ENCODE peak calls at places on chromosomes 16 and 17, in eight cellular contexts. L is AG04449, E is D721Med, K is fibroblast of the conjunctiva, V is heart right ventricle, A is AG10803, M is astrocyte of the cerebellum, I is H9. X is an unnamed sample.

GRCh38 chr17:15944720-15945492 is at the start of gene ADORA2B:
- DNase-seq in L (no peak), E (peak; percentile 83), K (peak; percentile 28), V (peak; percentile 41), A (peak; percentile 55), M (no peak), I (peak; percentile 88), X (no peak)

GRCh38 chr17:13888043-13888442 is 181.3 kb upstream of the COX10 start:
- DNase-seq in L (no peak), E (no peak), K (no peak), V (peak; percentile 24), A (peak; percentile 33), M (peak; percentile 13), I (no peak), X (no peak)

GRCh38 chr17:6488008-6488539 is 43.8 kb downstream of the PIMREG start:
- DNase-seq in L (no peak), E (no peak), K (no peak), V (no peak), A (no peak), M (no peak), I (no peak), X (no peak)

GRCh38 chr16:75062135-75062943 is 54.2 kb downstream of the LDHD start:
- DNase-seq in L (no peak), E (no peak), K (no peak), V (peak; percentile 61), A (no peak), M (no peak), I (no peak), X (no peak)

GRCh38 chr17:46044286-46044928 is 45.4 kb downstream of the STH start:
- DNase-seq in L (peak; percentile 61), E (no peak), K (peak; percentile 92), V (peak; percentile 88), A (peak; percentile 92), M (peak; percentile 94), I (peak; percentile 76), X (no peak)

GRCh38 chr16:15403392-15403995 is 7.9 kb downstream of the MPV17L start:
- DNase-seq in L (no peak), E (no peak), K (no peak), V (no peak), A (peak; percentile 21), M (no peak), I (no peak), X (no peak)

GRCh38 chr16:53892155-53892554 is 188.2 kb downstream of the FTO start:
- DNase-seq in L (peak; percentile 65), E (no peak), K (peak; percentile 51), V (peak; percentile 55), A (peak; percentile 73), M (peak; percentile 67), I (peak; percentile 42), X (no peak)

GRCh38 chr17:45353047-45353446 is 36.2 kb upstream of the MAP3K14 start:
- DNase-seq in L (no peak), E (no peak), K (no peak), V (no peak), A (no peak), M (no peak), I (peak; percentile 18), X (no peak)

GRCh38 chr17:7562208-7562605 is 488 bp downstream of the SENP3 start:
- DNase-seq in L (no peak), E (no peak), K (no peak), V (no peak), A (no peak), M (no peak), I (no peak), X (no peak)

GRCh38 chr17:47836601-47837000 is 4.5 kb downstream of the SCRN2 start:
- DNase-seq in L (no peak), E (no peak), K (no peak), V (no peak), A (no peak), M (no peak), I (no peak), X (no peak)

GRCh38 chr17:14621826-14622621 is 321.1 kb downstream of the HS3ST3B1 start:
- DNase-seq in L (no peak), E (no peak), K (no peak), V (no peak), A (no peak), M (no peak), I (no peak), X (no peak)

GRCh38 chr16:8663192-8664089 is 11.0 kb upstream of the ABAT start:
- DNase-seq in L (no peak), E (no peak), K (no peak), V (no peak), A (no peak), M (no peak), I (no peak), X (no peak)

GRCh38 chr17:42251115-42251514 is 25.1 kb downstream of the STAT5B start:
- DNase-seq in L (no peak), E (no peak), K (no peak), V (no peak), A (no peak), M (no peak), I (no peak), X (no peak)

GRCh38 chr16:85529489-85530369 is 83.4 kb upstream of the GSE1 start:
- DNase-seq in L (no peak), E (no peak), K (no peak), V (peak; percentile 25), A (no peak), M (no peak), I (no peak), X (no peak)

GRCh38 chr16:87183647-87184046 is 133.5 kb downstream of the C16orf95 start:
- DNase-seq in L (no peak), E (no peak), K (no peak), V (no peak), A (no peak), M (no peak), I (no peak), X (no peak)

GRCh38 chr16:75593825-75594820 is 27.9 kb downstream of the GABARAPL2 start:
- DNase-seq in L (peak; percentile 26), E (no peak), K (peak; percentile 32), V (no peak), A (peak; percentile 84), M (peak; percentile 41), I (peak; percentile 79), X (no peak)

GRCh38 chr17:40015005-40015997 is at the start of gene CSF3:
- DNase-seq in L (no peak), E (peak; percentile 8), K (no peak), V (no peak), A (no peak), M (no peak), I (no peak), X (no peak)

GRCh38 chr16:24609740-24610420 is 70.5 kb downstream of the RBBP6 start:
- DNase-seq in L (no peak), E (peak; percentile 22), K (peak; percentile 23), V (peak; percentile 11), A (peak; percentile 60), M (peak; percentile 33), I (peak; percentile 60), X (no peak)

GRCh38 chr17:52648995-52649394 is 490.5 kb upstream of the CA10 start:
- DNase-seq in L (no peak), E (no peak), K (no peak), V (no peak), A (no peak), M (no peak), I (no peak), X (no peak)

GRCh38 chr16:57611184-57611583 is 17.2 kb upstream of the ADGRG1 start:
- DNase-seq in L (no peak), E (no peak), K (no peak), V (no peak), A (no peak), M (no peak), I (no peak), X (no peak)

GRCh38 chr16:81335669-81336068 is 20.9 kb downstream of the GAN start:
- DNase-seq in L (no peak), E (no peak), K (no peak), V (no peak), A (no peak), M (no peak), I (no peak), X (no peak)

GRCh38 chr17:8696456-8696855 is 48.2 kb downstream of the CCDC42 start:
- DNase-seq in L (no peak), E (no peak), K (no peak), V (no peak), A (no peak), M (no peak), I (peak; percentile 48), X (no peak)

GRCh38 chr17:81241648-81242420 is 2.7 kb downstream of the NDUFAF8 start:
- DNase-seq in L (no peak), E (peak; percentile 81), K (peak; percentile 10), V (peak; percentile 44), A (peak; percentile 23), M (no peak), I (peak; percentile 91), X (no peak)

GRCh38 chr17:5893741-5894140 is 176.4 kb upstream of the WSCD1 start:
- DNase-seq in L (no peak), E (no peak), K (no peak), V (no peak), A (no peak), M (no peak), I (no peak), X (no peak)

GRCh38 chr17:38868095-38868967 is 1.5 kb upstream of the LASP1 start:
- DNase-seq in L (no peak), E (no peak), K (no peak), V (peak; percentile 72), A (peak; percentile 55), M (no peak), I (no peak), X (no peak)

GRCh38 chr16:68973611-68974120 is 130.3 kb downstream of the TANGO6 start:
- DNase-seq in L (no peak), E (no peak), K (no peak), V (no peak), A (no peak), M (no peak), I (no peak), X (no peak)

GRCh38 chr16:85034591-85035433 is 7.2 kb downstream of the KIAA0513 start:
- DNase-seq in L (no peak), E (no peak), K (no peak), V (no peak), A (no peak), M (no peak), I (no peak), X (no peak)

GRCh38 chr16:69334696-69335095 is 4.3 kb upstream of the PDF start:
- DNase-seq in L (no peak), E (no peak), K (no peak), V (no peak), A (no peak), M (no peak), I (no peak), X (no peak)

GRCh38 chr16:90008708-90009145 is 10.5 kb downstream of the DBNDD1 start:
- DNase-seq in L (no peak), E (no peak), K (no peak), V (no peak), A (no peak), M (no peak), I (no peak), X (no peak)

GRCh38 chr17:60065867-60066266 is 12.9 kb downstream of the HEATR6 start:
- DNase-seq in L (no peak), E (no peak), K (no peak), V (no peak), A (no peak), M (no peak), I (no peak), X (no peak)

X was measured in keratinocyte.